ENCODE peak calls at places on chromosomes 6 and 20, in seven cellular contexts. H is neural progenitor cell, V is progenitor cell of endocrine pancreas, F is foreskin fibroblast, L is right lobe of liver, N is foreskin keratinocyte, P is tibial nerve. Q is an unnamed sample.

GRCh38 chr6:28208180-28208659 is 16.9 kb upstream of the ZSCAN9 start:
- DNase-seq in H (peak), V (no peak), F (no peak), L (no peak), N (no peak), P (no peak), Q (peak)

GRCh38 chr6:69090132-69090531 is 455.1 kb downstream of the ADGRB3 start:
- DNase-seq in H (no peak), V (no peak), F (peak), L (no peak), N (no peak), P (no peak), Q (no peak)

GRCh38 chr20:13420625-13421024 is 199.6 kb downstream of the ISM1 start:
- DNase-seq in H (no peak), V (no peak), F (no peak), L (no peak), N (no peak), P (no peak), Q (no peak)

GRCh38 chr20:15676815-15677214 is 896.4 kb downstream of the KIF16B start:
- DNase-seq in H (no peak), V (no peak), F (no peak), L (no peak), N (no peak), P (no peak), Q (no peak)

GRCh38 chr6:10303806-10304520 is 110.9 kb downstream of the TFAP2A start:
- DNase-seq in H (no peak), V (no peak), F (no peak), L (no peak), N (no peak), P (no peak), Q (no peak)

GRCh38 chr20:47244451-47244850 is 112.0 kb downstream of the ZMYND8 start:
- DNase-seq in H (no peak), V (no peak), F (peak), L (peak), N (no peak), P (no peak), Q (no peak)

GRCh38 chr6:168103036-168103830 is 24.2 kb upstream of the FRMD1 start:
- DNase-seq in H (no peak), V (no peak), F (no peak), L (no peak), N (no peak), P (no peak), Q (no peak)

GRCh38 chr6:21842875-21843274 is 249.3 kb downstream of the SOX4 start:
- DNase-seq in H (no peak), V (no peak), F (no peak), L (no peak), N (no peak), P (no peak), Q (no peak)

GRCh38 chr6:106377061-106377540 is 16.6 kb downstream of the CRYBG1 start:
- DNase-seq in H (no peak), V (no peak), F (no peak), L (no peak), N (no peak), P (no peak), Q (no peak)

GRCh38 chr6:151209071-151209831 is 30.5 kb upstream of the AKAP12 start:
- DNase-seq in H (no peak), V (no peak), F (peak), L (no peak), N (peak), P (no peak), Q (no peak)

GRCh38 chr20:19775353-19776201 is 17.5 kb downstream of the RIN2 start:
- DNase-seq in H (no peak), V (no peak), F (no peak), L (no peak), N (no peak), P (no peak), Q (no peak)

GRCh38 chr6:75528423-75528822 is 34.8 kb upstream of the FILIP1 start:
- DNase-seq in H (no peak), V (no peak), F (peak), L (no peak), N (no peak), P (no peak), Q (no peak)

GRCh38 chr6:105545206-105545920 is 142.5 kb upstream of the PREP start:
- DNase-seq in H (no peak), V (no peak), F (peak), L (no peak), N (no peak), P (no peak), Q (no peak)

GRCh38 chr6:138562691-138563090 is 63.4 kb upstream of the NHSL1 start:
- DNase-seq in H (no peak), V (no peak), F (no peak), L (no peak), N (no peak), P (no peak), Q (no peak)

GRCh38 chr20:58623579-58624473 is 27.3 kb upstream of the STX16 start:
- DNase-seq in H (no peak), V (no peak), F (peak), L (no peak), N (peak), P (no peak), Q (peak)

GRCh38 chr6:73667798-73668197 is 14.0 kb upstream of the SLC17A5 start:
- DNase-seq in H (no peak), V (no peak), F (no peak), L (no peak), N (no peak), P (no peak), Q (no peak)

DNA sequence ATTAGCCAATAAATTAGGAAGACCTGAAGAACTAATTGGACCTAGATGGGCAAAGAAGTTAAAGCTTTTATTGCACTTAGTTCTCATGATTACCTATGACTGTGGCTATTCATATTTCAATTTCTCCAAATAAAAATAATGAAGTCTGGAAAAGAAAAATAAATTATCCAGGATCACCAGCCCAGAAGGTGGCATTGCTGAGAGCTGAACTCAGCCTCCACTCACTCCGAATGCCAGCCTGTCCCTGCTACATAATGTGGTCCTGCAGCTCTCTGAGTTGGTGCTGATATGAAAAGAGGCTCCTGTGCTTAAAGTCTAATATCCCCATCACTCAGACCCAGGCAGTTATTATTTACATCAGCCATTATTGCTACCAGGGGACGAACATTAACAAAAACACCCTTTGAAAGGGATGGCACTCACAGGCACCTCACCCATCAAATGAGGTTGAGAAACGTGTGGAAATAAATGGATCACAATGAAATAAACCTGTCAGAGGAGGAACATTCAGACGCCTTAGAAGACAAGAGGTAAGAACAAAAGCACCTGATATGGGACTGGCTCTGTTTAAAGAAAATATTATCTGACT is 649.7 kb upstream of the CHD6 start:
- DNase-seq in H (no peak), V (no peak), F (no peak), L (no peak), N (no peak), P (no peak), Q (no peak)
- TF ChIP-seq CTCF in H (no peak), V (no peak), F (no peak), L (no peak), N (no peak), P (no peak), Q (no peak)

DNA sequence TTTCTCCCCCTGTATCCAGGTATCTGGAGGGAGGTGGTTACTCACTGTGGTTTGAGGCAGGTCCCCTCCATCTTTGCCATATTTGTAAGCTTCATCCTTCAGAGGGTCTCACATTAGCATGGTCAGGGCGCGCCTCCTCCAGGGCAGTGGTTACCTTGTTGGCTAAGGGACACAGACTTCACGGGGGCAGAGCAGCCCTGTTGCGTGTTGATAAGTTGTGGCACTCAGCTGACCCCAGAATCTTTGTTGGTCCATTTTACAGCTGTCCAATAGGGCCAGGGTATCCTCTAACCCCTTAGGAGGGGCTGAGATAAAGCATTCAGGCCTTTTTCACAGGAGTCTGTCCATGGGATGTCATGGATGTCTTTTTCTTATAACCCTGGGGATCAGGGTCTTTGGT is 89.5 kb upstream of the RNF24 start:
- DNase-seq in H (no peak), V (no peak), F (no peak), L (no peak), N (no peak), P (no peak), Q (no peak)
- TF ChIP-seq CTCF in H (no peak), V (no peak), F (no peak), L (no peak), N (no peak), P (no peak), Q (no peak)

GRCh38 chr20:32560482-32560988 is 24.6 kb downstream of the NOL4L start:
- DNase-seq in H (no peak), V (no peak), F (no peak), L (no peak), N (no peak), P (no peak), Q (no peak)

GRCh38 chr20:32562495-32562911 is 22.6 kb downstream of the NOL4L start:
- DNase-seq in H (peak), V (no peak), F (no peak), L (no peak), N (no peak), P (no peak), Q (no peak)

GRCh38 chr20:32559753-32560380 is 25.3 kb downstream of the NOL4L start:
- DNase-seq in H (peak), V (no peak), F (no peak), L (no peak), N (no peak), P (no peak), Q (no peak)

GRCh38 chr20:32559216-32559752 is 25.8 kb downstream of the NOL4L start:
- DNase-seq in H (no peak), V (no peak), F (no peak), L (no peak), N (no peak), P (no peak), Q (no peak)

GRCh38 chr20:32560989-32561830 is 23.9 kb downstream of the NOL4L start:
- DNase-seq in H (peak), V (no peak), F (no peak), L (no peak), N (no peak), P (no peak), Q (no peak)
- TF ChIP-seq CTCF in H (no peak), V (no peak), F (no peak), L (no peak), N (no peak), P (no peak), Q (no peak)

GRCh38 chr6:144178323-144178722 is 28.0 kb downstream of the STX11 start:
- DNase-seq in H (no peak), V (no peak), F (no peak), L (no peak), N (no peak), P (no peak), Q (no peak)
- TF ChIP-seq CTCF in H (no peak), V (no peak), F (no peak), L (no peak), N (no peak), P (no peak), Q (no peak)

GRCh38 chr6:158722176-158722729 is 72.4 kb downstream of the SYTL3 start:
- DNase-seq in H (no peak), V (no peak), F (no peak), L (no peak), N (no peak), P (no peak), Q (no peak)

GRCh38 chr6:158717341-158718328 is 67.8 kb downstream of the SYTL3 start:
- DNase-seq in H (no peak), V (no peak), F (no peak), L (no peak), N (no peak), P (no peak), Q (no peak)

GRCh38 chr6:158715330-158716311 is 65.8 kb downstream of the SYTL3 start:
- DNase-seq in H (no peak), V (no peak), F (no peak), L (no peak), N (no peak), P (no peak), Q (no peak)

GRCh38 chr6:158713469-158713868 is 63.6 kb downstream of the SYTL3 start:
- DNase-seq in H (no peak), V (no peak), F (no peak), L (no peak), N (no peak), P (no peak), Q (no peak)

DNA sequence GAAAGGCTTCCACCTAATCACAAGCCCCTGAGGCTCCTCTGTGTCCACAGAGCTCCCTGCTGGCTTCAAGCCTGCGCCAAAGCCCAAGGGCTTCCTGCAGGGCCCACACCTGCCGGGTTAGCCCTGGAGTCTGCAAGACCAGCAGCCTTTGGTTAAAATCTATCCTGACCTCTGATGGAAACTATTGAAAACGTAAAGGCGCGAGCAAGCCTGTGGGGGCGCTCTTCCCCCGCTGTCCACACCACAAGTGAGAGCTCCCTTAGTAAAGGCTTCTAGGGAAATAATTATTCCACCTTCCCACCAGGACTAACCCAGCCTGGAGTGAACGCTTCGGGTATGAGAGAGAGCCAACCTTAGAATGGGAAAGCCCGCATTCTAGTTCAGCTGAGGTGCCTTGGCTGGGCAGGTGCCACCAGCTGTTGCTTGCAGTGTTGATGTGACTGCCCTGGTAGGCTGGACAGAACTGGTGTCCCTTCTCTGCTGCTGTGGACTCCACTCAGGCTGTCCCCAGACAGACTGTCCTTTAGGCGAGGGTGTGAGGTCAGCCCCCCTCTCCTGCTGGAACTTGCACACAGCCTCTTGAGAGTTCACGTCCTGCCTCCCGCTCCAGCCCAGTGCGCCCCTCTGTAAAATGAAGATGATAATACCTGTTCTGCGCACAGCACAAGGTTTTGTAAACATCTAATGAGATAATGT is 68.7 kb downstream of the SYTL3 start:
- DNase-seq in H (peak), V (peak), F (no peak), L (no peak), N (no peak), P (no peak), Q (peak)
- TF ChIP-seq CTCF in H (peak), V (peak), F (peak), L (peak), N (peak), P (peak), Q (peak)

GRCh38 chr6:30685157-30685976 is 1.1 kb downstream of the PPP1R18 start:
- DNase-seq in H (no peak), V (no peak), F (no peak), L (no peak), N (peak), P (no peak), Q (no peak)
- TF ChIP-seq CTCF in H (no peak), V (no peak), F (peak), L (no peak), N (peak), P (no peak), Q (peak)

DNA sequence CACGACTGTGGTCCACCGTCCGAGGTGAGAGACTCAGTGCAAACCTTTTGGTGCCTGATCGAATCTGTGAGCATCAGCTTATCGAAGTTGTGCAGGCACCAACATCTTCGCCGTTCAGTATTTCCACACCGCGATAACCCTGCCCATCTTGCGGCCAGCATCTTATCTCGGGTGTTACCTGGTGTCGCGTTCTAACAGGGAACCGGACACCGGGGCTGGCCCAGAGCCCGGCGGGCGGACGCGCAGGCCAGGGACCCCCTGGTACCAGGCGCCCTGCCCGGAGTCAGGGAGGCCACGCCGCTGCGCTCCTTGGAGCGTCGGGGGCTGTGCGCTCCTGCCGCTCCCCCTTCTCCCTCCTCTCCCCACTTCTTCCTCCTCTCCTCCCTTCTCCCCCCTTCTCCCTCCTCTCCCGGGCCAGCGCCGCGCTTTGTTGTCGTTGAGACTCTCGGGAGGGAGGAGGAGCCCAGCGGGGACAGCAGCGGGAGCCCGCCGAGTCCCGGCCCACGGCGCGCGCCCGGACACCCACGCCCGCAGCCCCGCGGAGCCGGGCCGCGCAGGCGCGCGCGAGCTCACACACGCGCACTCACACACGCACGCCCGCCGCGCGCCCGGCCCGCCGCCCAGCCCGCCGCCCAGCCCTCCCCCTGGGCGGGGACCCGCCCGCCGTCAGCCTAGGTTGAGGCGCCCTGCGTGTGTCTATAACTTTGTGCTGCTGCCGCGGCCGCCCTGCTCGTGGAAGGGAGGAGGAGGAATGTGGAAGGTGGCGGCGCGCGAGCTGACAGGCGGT is 1.4 kb upstream of the FOXO3 start:
- DNase-seq in H (peak), V (peak), F (peak), L (peak), N (no peak), P (peak), Q (peak)
- TF ChIP-seq CTCF in H (no peak), V (no peak), F (no peak), L (no peak), N (no peak), P (no peak), Q (no peak)

DNA sequence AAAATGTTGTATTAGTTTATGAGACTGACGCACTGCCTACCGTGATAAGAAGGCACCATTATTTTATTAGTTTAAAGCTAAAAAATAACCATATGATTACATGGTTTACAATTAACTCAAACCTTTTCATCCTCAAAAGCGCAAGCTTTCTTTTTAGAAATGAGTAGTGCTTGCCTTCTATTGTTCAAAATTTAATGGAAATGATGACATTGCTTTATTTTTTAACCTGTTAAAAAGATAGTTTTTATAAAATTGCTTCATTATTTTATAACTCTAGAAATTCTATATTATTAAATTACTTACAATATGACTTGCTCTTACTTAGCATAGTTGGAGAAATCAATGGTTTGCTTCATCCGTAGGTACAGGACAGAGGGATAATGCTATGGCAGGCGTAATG is 78.7 kb upstream of the HDDC2 start:
- DNase-seq in H (no peak), V (no peak), F (no peak), L (no peak), N (no peak), P (no peak), Q (no peak)
- TF ChIP-seq CTCF in H (no peak), V (no peak), F (no peak), L (no peak), N (no peak), P (no peak), Q (no peak)

Q was measured in A673.